ENCODE peak calls at places on chromosomes 1 and 21, in six cellular contexts. T, F, X, R, I and K are unnamed samples.

GRCh38 chr1:61449410-61449809 is 275.5 kb downstream of the TM2D1 start:
- DNase-seq in T (no peak), F (peak), X (no peak), R (no peak), I (no peak), K (no peak)

GRCh38 chr1:234143681-234144080 is 229.6 kb upstream of the COA6 start:
- DNase-seq in T (no peak), F (no peak), X (no peak), R (no peak), I (no peak), K (no peak)

GRCh38 chr1:94927405-94928175 is 680 bp upstream of the CNN3 start:
- DNase-seq in T (peak), F (no peak), X (peak), R (no peak), I (peak), K (peak)

GRCh38 chr1:10508511-10508951 is 33.8 kb downstream of the PEX14 start:
- DNase-seq in T (no peak), F (no peak), X (no peak), R (no peak), I (no peak), K (no peak)

GRCh38 chr1:905071-905749 is 18.5 kb upstream of the SAMD11 start:
- DNase-seq in T (peak), F (peak), X (peak), R (peak), I (peak), K (peak)

GRCh38 chr1:227937031-227937430 is 10.7 kb downstream of the WNT9A start:
- DNase-seq in T (peak), F (peak), X (no peak), R (no peak), I (no peak), K (no peak)

GRCh38 chr1:115364044-115364775 is 26.2 kb upstream of the NGF start:
- DNase-seq in T (no peak), F (no peak), X (no peak), R (peak), I (no peak), K (no peak)

GRCh38 chr1:44288883-44289282 is 66.2 kb downstream of the ERI3 start:
- DNase-seq in T (no peak), F (no peak), X (no peak), R (no peak), I (peak), K (no peak)

GRCh38 chr1:180571060-180571831 is 12.5 kb downstream of the OVAAL start:
- DNase-seq in T (no peak), F (no peak), X (no peak), R (no peak), I (no peak), K (no peak)

GRCh38 chr21:14526816-14527689 is 19.1 kb downstream of the SAMSN1 start:
- DNase-seq in T (no peak), F (no peak), X (no peak), R (no peak), I (no peak), K (no peak)

GRCh38 chr1:196608401-196609113 is at the start of gene KCNT2:
- DNase-seq in T (peak), F (peak), X (peak), R (peak), I (peak), K (peak)

GRCh38 chr1:62436039-62436465 is 797 bp upstream of the USP1 start:
- DNase-seq in T (peak), F (no peak), X (no peak), R (no peak), I (no peak), K (peak)

GRCh38 chr1:180003026-180003695 is 48.6 kb downstream of the CEP350 start:
- DNase-seq in T (no peak), F (no peak), X (no peak), R (no peak), I (no peak), K (no peak)

GRCh38 chr21:45636921-45637646 is 6.4 kb upstream of the PCBP3 start:
- DNase-seq in T (no peak), F (no peak), X (no peak), R (no peak), I (no peak), K (no peak)

GRCh38 chr1:183932412-183932811 is 105.1 kb downstream of the COLGALT2 start:
- DNase-seq in T (no peak), F (peak), X (peak), R (peak), I (peak), K (peak)

GRCh38 chr1:197919523-197920301 is 2.5 kb downstream of the LHX9 start:
- DNase-seq in T (peak), F (no peak), X (no peak), R (no peak), I (no peak), K (no peak)

GRCh38 chr21:38249256-38249655 is 7.5 kb upstream of the KCNJ15 start:
- DNase-seq in T (no peak), F (no peak), X (no peak), R (no peak), I (no peak), K (no peak)

GRCh38 chr1:5891736-5892135 is 100.5 kb downstream of the NPHP4 start:
- DNase-seq in T (no peak), F (no peak), X (no peak), R (no peak), I (no peak), K (no peak)

GRCh38 chr1:24952413-24952841 is 22.4 kb upstream of the RUNX3 start:
- DNase-seq in T (peak), F (no peak), X (no peak), R (no peak), I (no peak), K (no peak)

GRCh38 chr1:152622803-152623202 is at the start of gene LCE3A:
- DNase-seq in T (no peak), F (no peak), X (no peak), R (no peak), I (no peak), K (no peak)

GRCh38 chr1:160911441-160911840 is 26.5 kb upstream of the ITLN1 start:
- DNase-seq in T (no peak), F (no peak), X (no peak), R (peak), I (no peak), K (no peak)

GRCh38 chr1:34858901-34859441 is 578 bp downstream of the SMIM12 start:
- DNase-seq in T (no peak), F (peak), X (no peak), R (peak), I (peak), K (no peak)

GRCh38 chr1:60897003-60897402 is 185.4 kb upstream of the NFIA start:
- DNase-seq in T (no peak), F (no peak), X (no peak), R (no peak), I (no peak), K (no peak)

GRCh38 chr1:2237773-2238172 is 9.7 kb downstream of the SKI start:
- DNase-seq in T (no peak), F (no peak), X (no peak), R (no peak), I (no peak), K (no peak)

GRCh38 chr21:27423073-27423472 is 456.2 kb upstream of the ADAMTS5 start:
- DNase-seq in T (no peak), F (peak), X (peak), R (no peak), I (no peak), K (no peak)

GRCh38 chr1:60569189-60569588 is 495.6 kb upstream of the C1orf87 start:
- DNase-seq in T (no peak), F (no peak), X (no peak), R (no peak), I (no peak), K (no peak)

GRCh38 chr21:35775778-35776515 is 284.4 kb downstream of the SETD4 start:
- DNase-seq in T (no peak), F (no peak), X (no peak), R (no peak), I (no peak), K (no peak)

GRCh38 chr1:43270421-43271095 is 775 bp downstream of the TMEM125 start:
- DNase-seq in T (peak), F (peak), X (no peak), R (peak), I (peak), K (peak)

GRCh38 chr21:35048183-35048601 is 910 bp downstream of the RUNX1 start:
- DNase-seq in T (no peak), F (no peak), X (no peak), R (peak), I (no peak), K (no peak)

GRCh38 chr21:35284199-35284598 is 235.1 kb upstream of the RUNX1 start:
- DNase-seq in T (no peak), F (no peak), X (no peak), R (no peak), I (no peak), K (no peak)

GRCh38 chr1:1200876-1201810 is 5.2 kb downstream of the TNFRSF18 start:
- DNase-seq in T (no peak), F (no peak), X (peak), R (peak), I (peak), K (no peak)

GRCh38 chr1:165397945-165398344 is 41.4 kb upstream of the LMX1A start:
- DNase-seq in T (no peak), F (no peak), X (no peak), R (peak), I (no peak), K (no peak)

DNA sequence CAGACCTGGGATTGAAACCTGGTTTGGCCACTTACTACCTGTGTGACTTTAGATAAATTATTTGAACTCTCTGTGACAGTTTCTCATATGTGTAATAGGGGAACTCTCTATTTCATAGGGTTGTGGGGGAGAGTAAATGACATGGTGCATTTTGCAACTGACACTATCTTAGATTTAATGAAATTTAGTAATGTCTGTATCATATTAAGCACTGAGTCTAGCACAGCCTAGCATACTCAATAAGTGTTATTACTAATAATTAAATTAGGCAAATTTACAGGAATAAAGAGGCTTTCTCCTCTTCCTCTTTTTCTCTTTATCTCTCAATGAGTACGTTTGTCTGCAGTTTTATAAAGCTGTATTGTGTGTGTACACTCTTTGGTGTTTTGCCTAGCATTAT is 80.2 kb upstream of the MACF1 start:
- DNase-seq in T (no peak), F (no peak), X (no peak), R (no peak), I (no peak), K (no peak)
- H3K27ac ChIP-seq in T (no peak), F (no peak), X (no peak), R (no peak), I (no peak), K (no peak)

GRCh38 chr1:202551683-202552082 is 158.6 kb downstream of the SYT2 start:
- DNase-seq in T (no peak), F (no peak), X (peak), R (peak), I (no peak), K (no peak)
- H3K27ac ChIP-seq in T (no peak), F (peak), X (peak), R (peak), I (peak), K (no peak)

DNA sequence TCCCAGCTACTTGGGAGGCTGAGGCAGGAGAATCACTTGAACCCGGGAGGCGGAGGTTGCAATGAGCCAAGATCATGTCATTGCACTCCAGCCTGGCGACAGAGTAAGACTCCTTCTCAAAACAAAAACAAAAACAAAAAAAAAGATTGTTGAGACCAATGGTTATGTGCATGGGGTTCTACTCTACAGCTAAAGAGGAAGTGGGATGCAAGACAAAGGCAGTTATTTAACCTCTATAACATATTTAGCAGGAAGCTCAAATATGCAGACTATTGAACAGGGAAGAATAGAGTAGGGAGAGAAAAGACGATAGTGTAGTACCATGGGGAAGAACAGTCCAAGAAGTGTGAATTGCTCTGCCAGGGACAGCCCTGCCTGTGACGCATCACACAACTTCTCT is 227.7 kb downstream of the SMYD3 start:
- DNase-seq in T (no peak), F (no peak), X (no peak), R (no peak), I (no peak), K (no peak)
- H3K27ac ChIP-seq in T (no peak), F (no peak), X (no peak), R (no peak), I (no peak), K (no peak)

GRCh38 chr1:51557168-51557567 is 38.1 kb upstream of the EPS15 start:
- DNase-seq in T (no peak), F (no peak), X (no peak), R (no peak), I (no peak), K (no peak)
- H3K27ac ChIP-seq in T (no peak), F (no peak), X (no peak), R (no peak), I (no peak), K (no peak)

DNA sequence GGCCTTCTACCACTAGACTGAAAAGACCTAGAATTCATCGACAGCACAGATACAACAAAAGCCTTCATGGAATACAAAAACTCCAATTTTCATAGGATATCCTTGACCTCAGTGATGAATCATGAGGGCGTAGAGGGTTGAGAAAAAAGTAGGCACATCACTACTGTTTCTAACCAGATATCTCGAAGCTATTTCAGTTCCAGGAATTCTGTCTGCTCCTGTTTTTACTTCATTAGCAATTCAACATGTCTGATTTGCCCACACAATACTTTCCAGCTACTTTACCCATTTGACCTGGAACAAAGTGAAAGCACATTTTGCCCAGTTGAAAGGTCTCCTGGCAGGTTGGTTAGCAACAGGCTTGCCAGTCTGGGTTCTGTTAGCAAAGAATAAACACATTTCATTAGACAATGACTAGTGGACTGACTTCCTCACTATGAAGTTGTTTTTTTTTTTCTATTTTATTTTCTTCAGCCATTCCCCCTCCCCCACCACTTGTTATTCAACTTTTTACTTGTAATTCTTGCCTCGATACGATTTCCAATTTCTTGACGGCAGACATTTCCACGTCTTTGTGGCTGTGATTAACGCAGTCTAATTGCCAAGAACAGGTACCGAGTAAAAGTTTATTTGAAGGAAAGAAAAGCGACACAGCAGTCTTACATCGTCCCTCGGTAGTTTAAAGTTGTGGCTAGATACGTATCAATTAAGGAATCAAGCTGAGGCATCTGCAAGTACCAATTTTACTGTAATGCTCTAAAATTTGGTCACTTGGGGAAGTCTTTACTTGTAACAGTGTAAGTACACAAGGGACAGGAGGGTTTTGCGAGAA is 4.0 kb upstream of the ZBTB18 start:
- DNase-seq in T (no peak), F (no peak), X (no peak), R (no peak), I (peak), K (no peak)
- H3K27ac ChIP-seq in T (peak), F (peak), X (peak), R (peak), I (peak), K (peak)

DNA sequence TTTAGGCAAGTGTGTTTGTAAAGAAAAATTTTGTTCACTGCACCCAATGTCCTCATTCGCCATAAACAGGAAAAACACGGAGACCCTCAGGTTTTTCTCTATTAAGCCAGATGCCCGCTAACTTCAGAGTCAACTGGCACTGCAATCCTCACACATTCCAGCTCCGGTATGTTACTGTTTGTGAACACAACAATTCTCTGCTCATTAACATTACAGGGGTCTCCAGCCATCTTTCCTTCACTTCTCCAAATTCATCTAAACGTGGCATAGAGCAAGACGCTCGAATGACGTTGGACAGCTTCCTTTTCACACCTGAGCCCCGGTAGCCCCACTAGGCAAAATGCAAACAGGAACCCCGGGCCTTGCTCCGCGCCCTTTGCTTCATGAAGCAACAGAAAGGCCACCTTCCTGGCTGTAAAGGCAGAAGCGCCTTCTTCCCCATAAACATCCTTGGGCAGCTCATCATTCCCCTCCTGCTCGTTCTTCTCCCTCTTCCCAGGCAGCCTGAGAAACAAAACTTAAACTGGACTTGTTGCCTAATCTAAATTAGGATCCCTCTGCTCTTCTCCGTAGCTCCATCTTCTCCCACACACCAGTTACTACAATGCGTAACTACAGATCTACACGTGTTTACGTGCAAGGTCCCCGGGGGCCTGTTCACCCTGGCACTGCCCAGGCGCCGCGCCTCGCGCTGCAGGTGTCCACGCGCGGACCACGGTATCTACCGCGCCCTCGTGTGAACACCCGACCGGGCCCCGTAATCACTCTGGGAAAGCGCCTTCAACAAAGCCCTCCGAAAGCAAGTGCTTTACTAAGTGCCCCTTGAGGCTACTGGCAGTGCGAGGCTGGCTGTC is 1.2 kb downstream of the LBR start:
- DNase-seq in T (peak), F (no peak), X (peak), R (peak), I (peak), K (no peak)
- H3K27ac ChIP-seq in T (peak), F (peak), X (peak), R (peak), I (peak), K (peak)